ENCODE peak calls at places on chromosome 21, in six cellular contexts. S is gastrocnemius medialis, D is breast epithelium, F is transverse colon, N is heart left ventricle, P is A549. L is an unnamed sample. For H3K4me1, the result is how much of the 10 kb centered on the place peaks cover.

GRCh38 chr21:25790122-25790951 is 55.6 kb downstream of the GABPA start:
- DNase-seq in F (no peak), P (peak), N (no peak), D (no peak), S (no peak), L (no peak)

GRCh38 chr21:42887321-42887720 is 5.8 kb upstream of the NDUFV3 start:
- DNase-seq in S (no peak), N (no peak), P (no peak), D (no peak), F (no peak), L (peak)

GRCh38 chr21:16865612-16866011 is 647.2 kb upstream of the CXADR start:
- DNase-seq in N (no peak), P (no peak), D (no peak), F (no peak), S (no peak), L (no peak)

GRCh38 chr21:42526379-42526727 is 12.7 kb downstream of the SLC37A1 start:
- DNase-seq in D (no peak), P (no peak), F (peak), N (peak), S (no peak), L (no peak)

GRCh38 chr21:27329255-27329851 is 362.5 kb upstream of the ADAMTS5 start:
- DNase-seq in P (no peak), N (no peak), S (no peak), D (no peak), F (no peak), L (no peak)

GRCh38 chr21:42694751-42695150 is 41.3 kb downstream of the PDE9A start:
- DNase-seq in S (no peak), P (no peak), F (no peak), D (no peak), N (no peak), L (peak)

GRCh38 chr21:37408464-37409193 is 42.1 kb downstream of the DYRK1A start:
- DNase-seq in S (no peak), F (no peak), P (no peak), N (no peak), D (no peak), L (no peak)

GRCh38 chr21:17491716-17492414 is 21.0 kb upstream of the CXADR start:
- DNase-seq in P (peak), N (no peak), D (no peak), F (no peak), S (no peak), L (no peak)

GRCh38 chr21:17461582-17461981 is 51.3 kb upstream of the CXADR start:
- DNase-seq in P (no peak), F (no peak), N (no peak), D (no peak), S (no peak), L (no peak)

GRCh38 chr21:26169061-26169610 is 1.4 kb downstream of the APP start:
- DNase-seq in N (peak), F (peak), D (peak), S (no peak), P (peak), L (no peak)

GRCh38 chr21:15221799-15222386 is 157.1 kb upstream of the NRIP1 start:
- DNase-seq in D (no peak), F (peak), S (peak), N (peak), P (peak), L (no peak)

GRCh38 chr21:25578070-25578961 is 29.0 kb downstream of the MRPL39 start:
- DNase-seq in S (no peak), N (no peak), P (no peak), F (no peak), D (no peak), L (no peak)

GRCh38 chr21:37449302-37449937 is 82.8 kb downstream of the DYRK1A start:
- DNase-seq in F (no peak), S (no peak), P (no peak), D (no peak), N (no peak), L (no peak)

GRCh38 chr21:15533618-15534017 is 196.2 kb upstream of the USP25 start:
- DNase-seq in N (no peak), P (no peak), S (no peak), F (no peak), D (no peak), L (no peak)

GRCh38 chr21:33396966-33397365 is 6.2 kb upstream of the IFNGR2 start:
- DNase-seq in N (peak), S (no peak), F (no peak), D (no peak), P (no peak), L (peak)

GRCh38 chr21:36422279-36423098 is 37.3 kb downstream of the CHAF1B start:
- DNase-seq in P (peak), N (peak), F (peak), D (no peak), S (no peak), L (no peak)

GRCh38 chr21:42309753-42310213 is 5.4 kb downstream of the TFF3 start:
- DNase-seq in S (no peak), P (peak), N (no peak), D (no peak), F (peak), L (peak)

GRCh38 chr21:33169360-33169759 is 60.4 kb upstream of the IFNAR2 start:
- DNase-seq in S (no peak), F (no peak), D (no peak), N (no peak), P (no peak), L (no peak)

GRCh38 chr21:15560383-15561056 is 169.3 kb upstream of the USP25 start:
- DNase-seq in F (no peak), N (no peak), S (no peak), P (no peak), D (no peak), L (no peak)

GRCh38 chr21:25307489-25307888 is 299.8 kb downstream of the MRPL39 start:
- DNase-seq in N (no peak), F (no peak), D (no peak), S (no peak), P (no peak), L (no peak)

GRCh38 chr21:15682977-15683376 is 46.8 kb upstream of the USP25 start:
- DNase-seq in F (no peak), N (no peak), S (no peak), P (no peak), D (no peak), L (no peak)

GRCh38 chr21:20388400-20388799 is 609.8 kb upstream of the NCAM2 start:
- DNase-seq in S (no peak), F (no peak), P (no peak), N (no peak), D (no peak), L (no peak)

GRCh38 chr21:36388076-36388475 is 2.9 kb downstream of the CHAF1B start:
- DNase-seq in N (no peak), D (no peak), F (no peak), P (no peak), S (no peak), L (no peak)

GRCh38 chr21:26405071-26405470 is 168.0 kb downstream of the CYYR1 start:
- DNase-seq in N (no peak), F (no peak), P (no peak), S (no peak), D (no peak), L (no peak)

GRCh38 chr21:19286901-19287300 is 883.3 kb upstream of the TMPRSS15 start:
- DNase-seq in S (no peak), P (no peak), D (no peak), N (no peak), F (no peak), L (no peak)

GRCh38 chr21:31660134-31660565 is 657 bp downstream of the SOD1 start:
- DNase-seq in F (peak), S (peak), D (no peak), P (peak), N (no peak), L (no peak)
- H3K4me1 ChIP-seq in F (half or more), S (under half), D (under half), P (under half), N (under half), L (half or more)

DNA sequence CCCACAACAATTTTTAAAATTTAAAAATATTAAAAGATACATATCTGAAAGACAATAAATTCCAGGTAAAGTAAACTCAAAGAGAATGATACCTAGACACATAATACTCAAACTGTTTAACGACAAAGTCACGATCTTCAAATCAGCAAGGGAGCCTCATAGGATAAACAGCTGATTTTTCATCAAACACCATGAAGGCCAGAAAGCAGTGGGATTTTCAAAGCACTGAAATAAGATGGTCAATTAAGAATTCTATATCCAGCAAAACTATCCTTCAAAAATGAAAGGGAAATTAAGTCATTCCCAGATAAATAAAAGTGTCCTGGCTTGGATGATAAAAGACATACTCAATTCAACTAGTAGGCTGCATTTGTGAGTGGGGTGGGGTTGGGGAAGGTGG is 100.5 kb downstream of the TIAM1 start:
- DNase-seq in P (no peak), D (no peak), S (no peak), N (no peak), F (no peak), L (no peak)
- TF ChIP-seq POLR2A in P (no peak), D (no peak), S (no peak), N (no peak), F (no peak), L (no peak)

DNA sequence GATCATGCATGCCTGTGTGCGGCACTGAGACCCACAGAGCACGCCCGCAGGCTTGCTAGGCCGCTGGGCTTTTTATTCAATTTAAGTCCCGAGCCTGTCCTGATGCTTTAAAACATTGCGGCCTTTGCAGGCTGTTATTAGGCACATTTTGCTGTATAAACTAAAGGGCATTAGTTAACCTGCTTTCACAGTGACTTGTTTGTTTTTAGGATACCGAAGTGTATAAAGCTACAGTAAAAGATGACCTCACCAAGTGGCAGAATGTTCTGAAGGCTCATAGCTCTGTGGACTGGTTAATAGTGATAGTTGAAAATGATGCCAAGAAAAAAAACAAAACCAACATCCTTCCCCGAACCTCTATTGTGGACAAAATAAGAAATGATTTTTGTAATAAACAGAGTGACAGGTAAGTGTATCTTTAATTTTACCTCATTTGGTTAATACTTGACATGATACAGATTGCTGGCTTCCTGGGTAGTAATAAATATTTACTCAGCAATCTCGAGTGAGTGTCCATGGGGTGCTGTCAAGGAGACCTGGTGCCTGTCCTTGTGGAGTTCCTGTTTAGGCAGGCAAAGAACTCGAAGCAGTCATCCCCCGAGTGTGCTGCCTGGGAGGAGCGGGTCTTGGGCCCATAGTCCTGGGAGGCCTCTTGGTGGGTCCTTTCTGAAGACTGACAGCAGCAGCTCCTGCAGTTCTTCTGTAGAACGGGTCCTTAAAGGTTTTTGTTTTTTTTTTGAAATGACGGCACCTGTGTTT is 40.1 kb downstream of the TRAPPC10 start:
- DNase-seq in D (no peak), N (no peak), F (no peak), S (no peak), P (no peak), L (no peak)
- H3K4me1 ChIP-seq in D (under half), N (under half), F (under half), S (under half), P (under half), L (under half)

GRCh38 chr21:39124852-39125251 is 58.4 kb downstream of the PSMG1 start:
- DNase-seq in F (no peak), D (no peak), S (no peak), P (no peak), N (no peak), L (no peak)

GRCh38 chr21:39127506-39127905 is 55.7 kb downstream of the PSMG1 start:
- DNase-seq in S (no peak), P (no peak), F (no peak), D (no peak), N (no peak), L (no peak)

GRCh38 chr21:39126486-39126806 is 56.8 kb downstream of the PSMG1 start:
- DNase-seq in F (no peak), D (no peak), N (no peak), S (no peak), P (no peak), L (no peak)

GRCh38 chr21:39123375-39123774 is 59.9 kb downstream of the PSMG1 start:
- DNase-seq in P (no peak), F (no peak), S (no peak), N (no peak), D (no peak), L (no peak)

DNA sequence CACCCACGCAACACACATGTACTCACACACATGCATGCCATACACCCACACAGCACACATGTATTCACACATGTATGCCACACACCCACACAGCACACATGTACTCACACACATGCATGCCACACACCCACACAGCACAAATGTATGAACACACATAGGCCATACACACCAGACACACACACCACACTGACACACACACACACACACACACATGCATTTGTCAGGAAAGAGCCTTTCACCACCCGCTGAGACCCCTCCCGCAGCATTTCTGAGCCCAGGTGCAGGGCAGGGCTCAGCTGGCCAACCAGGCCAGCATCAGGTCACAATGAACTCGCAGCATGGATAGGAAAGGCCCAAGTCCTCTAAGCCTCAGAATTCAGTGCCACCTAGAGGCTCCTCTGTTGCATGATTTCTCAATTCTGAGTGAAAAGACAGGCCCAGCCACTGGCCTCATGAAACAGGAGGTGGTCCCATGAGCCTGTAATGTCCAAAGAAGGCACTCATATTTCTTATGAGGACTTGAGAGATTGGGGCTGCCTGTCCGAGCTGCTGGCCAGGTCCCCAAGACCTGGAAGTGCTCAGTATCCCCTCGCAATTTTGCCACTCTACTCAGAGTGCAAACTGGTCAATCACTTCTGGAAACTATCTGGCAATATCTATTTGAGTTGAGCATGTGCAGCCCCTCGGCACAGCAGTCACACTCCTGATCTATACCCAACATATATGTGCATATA is 57.3 kb downstream of the PSMG1 start:
- DNase-seq in P (no peak), S (no peak), F (peak), D (peak), N (peak), L (peak)
- TF ChIP-seq POLR2A in P (no peak), S (no peak), F (no peak), D (no peak), N (no peak), L (no peak)

DNA sequence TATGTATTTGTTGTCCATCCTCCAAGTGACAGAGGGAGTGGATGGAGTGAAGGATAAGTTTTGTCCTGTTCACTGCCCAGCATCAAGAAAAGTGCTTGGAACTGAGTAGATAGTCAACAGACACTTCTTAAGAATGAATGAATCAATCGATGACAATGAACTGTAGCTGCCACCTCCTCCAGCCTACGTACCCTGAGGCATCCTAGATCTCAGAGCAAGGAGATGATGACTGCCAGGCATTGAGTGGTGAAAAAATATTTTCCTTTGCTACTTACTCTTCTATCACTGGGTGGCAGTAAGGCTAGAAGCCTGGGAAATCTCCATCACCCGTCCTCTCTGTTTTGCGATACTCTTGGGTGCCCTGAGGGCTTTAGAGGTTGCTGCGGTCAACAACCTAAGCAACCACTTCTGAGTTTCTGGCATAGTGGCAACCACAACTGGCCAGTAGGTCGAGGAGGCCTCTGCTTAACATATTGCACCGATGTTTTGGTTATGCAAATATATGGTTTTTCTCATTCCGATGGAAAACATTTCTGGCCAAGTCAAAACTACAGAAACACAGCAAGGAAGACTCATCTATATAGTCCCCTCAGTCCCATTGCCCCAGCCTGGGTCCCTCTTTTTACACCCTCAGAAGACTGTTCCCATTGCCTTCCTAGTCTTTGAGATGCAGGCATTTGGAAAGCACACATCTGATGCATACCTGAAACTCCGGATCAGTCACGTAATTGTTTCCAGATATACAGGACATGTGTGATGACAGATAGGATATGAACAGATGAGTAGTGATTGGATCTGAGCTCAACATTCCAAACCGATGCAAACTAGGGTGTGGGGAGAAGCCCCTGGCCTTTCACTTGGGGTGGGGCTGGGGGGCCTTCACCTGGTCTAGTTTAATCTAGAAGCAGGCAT is 136.8 kb downstream of the RUNX1 start:
- DNase-seq in D (no peak), F (no peak), S (no peak), P (no peak), N (no peak), L (no peak)
- H3K4me1 ChIP-seq in D (under half), F (under half), S (under half), P (under half), N (under half), L (under half)

DNA sequence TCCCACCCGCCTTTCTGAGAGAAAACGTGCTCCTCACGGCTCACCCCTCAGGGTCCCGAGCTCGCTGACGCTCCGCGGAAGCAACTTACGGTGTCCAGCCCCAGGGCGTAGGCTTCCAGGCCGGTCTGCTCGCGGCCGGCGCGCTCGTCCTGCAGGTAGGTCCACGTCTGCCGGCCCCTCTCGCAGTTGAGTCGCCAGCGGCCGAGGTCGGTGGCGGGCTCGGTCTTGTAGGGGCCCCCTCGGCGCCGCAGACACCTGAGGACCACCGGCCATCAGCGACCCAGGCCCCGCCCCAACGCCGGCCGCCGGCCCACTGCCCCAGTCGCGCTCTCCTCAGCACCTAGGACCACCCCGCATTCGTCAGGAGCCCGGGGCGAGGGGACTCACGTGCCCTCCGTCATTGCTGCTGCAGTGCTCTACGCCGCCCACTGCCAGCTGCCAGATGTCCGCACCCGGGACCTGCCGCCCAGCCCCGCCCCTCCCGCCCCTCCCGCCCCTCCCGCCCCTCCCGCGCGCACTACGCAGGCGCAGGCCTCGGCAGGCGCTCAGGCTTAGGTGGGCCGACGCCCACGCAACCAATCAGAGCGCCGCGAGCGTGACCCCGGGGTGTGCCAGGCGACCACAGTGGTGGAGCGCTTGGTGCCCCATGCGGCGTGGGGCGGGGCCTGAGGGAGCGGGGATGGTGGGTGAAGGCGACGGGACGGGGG is at the start of gene LSS:
- DNase-seq in D (peak), F (peak), P (peak), S (peak), N (peak), L (peak)
- TF ChIP-seq POLR2A in D (no peak), F (peak), P (peak), S (peak), N (no peak), L (no peak)

GRCh38 chr21:29302340-29302991 is 3.7 kb downstream of the BACH1 start:
- DNase-seq in S (no peak), F (no peak), D (no peak), N (no peak), P (no peak), L (no peak)
- H3K4me1 ChIP-seq in S (half or more), F (half or more), D (under half), N (half or more), P (under half), L (half or more)

GRCh38 chr21:34840693-34841092 is 171.9 kb downstream of the CLIC6 start:
- DNase-seq in P (no peak), S (no peak), F (no peak), D (no peak), N (no peak), L (no peak)
- TF ChIP-seq POLR2A in P (no peak), S (no peak), F (no peak), D (no peak), N (no peak), L (no peak)

DNA sequence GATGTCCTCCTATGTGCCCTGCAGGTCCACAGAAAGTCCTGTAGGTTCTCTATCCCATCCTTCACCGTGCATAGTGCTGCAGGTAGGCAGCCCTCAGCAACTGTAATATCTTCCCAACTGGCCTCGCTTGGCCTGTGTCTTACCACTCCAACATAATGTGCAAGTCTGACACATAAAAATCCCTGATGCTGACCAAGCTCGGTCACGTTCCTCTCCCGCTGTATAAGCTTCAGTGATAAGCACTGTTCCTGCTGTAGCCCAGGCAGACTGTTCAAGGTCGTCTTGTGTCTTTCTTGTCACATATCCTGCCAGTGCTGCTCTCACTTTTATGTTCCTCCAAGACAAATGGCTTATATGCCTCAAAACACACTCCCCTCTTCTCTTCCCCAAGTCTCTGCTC is 19.4 kb upstream of the KCNE1 start:
- DNase-seq in N (peak), F (no peak), P (no peak), S (no peak), D (no peak), L (no peak)
- H3K4me1 ChIP-seq in N (under half), F (under half), P (under half), S (under half), D (under half), L (under half)